ENCODE peak calls at places on chromosomes 13 and 19, in five cellular contexts. U is K562, O is SK-N-SH, D is GM12878, C is H1. I is an unnamed sample.

GRCh38 chr13:99403458-99403971 is 96.3 kb upstream of the GPR183 start:
- DNase-seq in C (no peak), D (no peak), U (no peak), O (no peak), I (no peak)

GRCh38 chr13:21232599-21232998 is 56.1 kb downstream of the MRPL57 start:
- DNase-seq in D (no peak), O (no peak), U (no peak), C (no peak), I (no peak)

GRCh38 chr19:38452430-38453366 is 19.2 kb downstream of the RYR1 start:
- DNase-seq in U (peak), O (peak), C (peak), D (no peak), I (peak)

GRCh38 chr13:100526299-100527030 is 62.1 kb downstream of the GGACT start:
- DNase-seq in C (no peak), O (no peak), D (no peak), U (no peak), I (no peak)

GRCh38 chr19:35264281-35265125 is 4.3 kb upstream of the USF2 start:
- DNase-seq in U (no peak), O (no peak), C (no peak), D (no peak), I (no peak)

GRCh38 chr19:54133312-54133956 is 4.1 kb upstream of the CNOT3 start:
- DNase-seq in U (peak), O (no peak), C (peak), D (no peak), I (peak)

GRCh38 chr13:30194906-30195305 is 112.4 kb downstream of the KATNAL1 start:
- DNase-seq in D (no peak), U (no peak), O (no peak), C (no peak), I (no peak)

GRCh38 chr13:113475280-113475679 is 15.2 kb downstream of the DCUN1D2 start:
- DNase-seq in O (no peak), C (no peak), D (no peak), U (no peak), I (no peak)

GRCh38 chr13:72412481-72412880 is 314.9 kb downstream of the MZT1 start:
- DNase-seq in U (no peak), D (no peak), C (no peak), O (no peak), I (no peak)

GRCh38 chr19:47107953-47108746 is 5.4 kb downstream of the ZC3H4 start:
- DNase-seq in U (no peak), O (no peak), C (no peak), D (no peak), I (no peak)

GRCh38 chr19:45645631-45646344 is 6.6 kb upstream of the EML2 start:
- DNase-seq in O (peak), C (no peak), D (peak), U (peak), I (no peak)

GRCh38 chr13:52025475-52026245 is 1.2 kb downstream of the UTP14C start:
- DNase-seq in D (no peak), O (no peak), U (no peak), C (no peak), I (no peak)

GRCh38 chr19:4557971-4558941 is 1.2 kb downstream of the SEMA6B start:
- DNase-seq in O (peak), D (no peak), U (peak), C (no peak), I (no peak)

GRCh38 chr19:15836345-15836594 is 20.8 kb upstream of the OR10H1 start:
- DNase-seq in C (no peak), D (no peak), U (no peak), O (no peak), I (no peak)

GRCh38 chr13:41463823-41464602 is 6.7 kb downstream of the RGCC start:
- DNase-seq in U (peak), D (peak), O (no peak), C (no peak), I (no peak)

GRCh38 chr19:10884273-10884672 is 12.9 kb downstream of the CARM1 start:
- DNase-seq in U (peak), D (no peak), C (no peak), O (no peak), I (no peak)

GRCh38 chr13:80164451-80164850 is 176.5 kb downstream of the SPRY2 start:
- DNase-seq in O (no peak), C (no peak), D (no peak), U (no peak), I (no peak)

GRCh38 chr13:110471833-110472162 is 89.7 kb downstream of the RAB20 start:
- DNase-seq in O (no peak), D (peak), U (peak), C (no peak), I (peak)

GRCh38 chr13:97468331-97468730 is 34.4 kb downstream of the RAP2A start:
- DNase-seq in C (no peak), U (no peak), O (peak), D (no peak), I (no peak)

GRCh38 chr19:58476498-58477015 is 405 bp downstream of the ZNF446 start:
- DNase-seq in C (no peak), O (peak), D (no peak), U (peak), I (no peak)

GRCh38 chr13:114118763-114119123 is 13.7 kb downstream of the RASA3 start:
- DNase-seq in D (no peak), O (peak), C (no peak), U (no peak), I (no peak)

GRCh38 chr19:51802775-51803174 is 7.8 kb downstream of the FPR3 start:
- DNase-seq in C (no peak), U (no peak), O (no peak), D (no peak), I (no peak)

GRCh38 chr13:75364131-75364713 is 117.7 kb downstream of the TBC1D4 start:
- DNase-seq in C (no peak), D (no peak), U (no peak), O (no peak), I (no peak)

GRCh38 chr19:53810187-53810546 is 13.9 kb downstream of the NLRP12 start:
- DNase-seq in D (no peak), C (no peak), O (no peak), U (no peak), I (no peak)

GRCh38 chr13:51825165-51825592 is 19.8 kb downstream of the TMEM272 start:
- DNase-seq in U (no peak), O (no peak), C (no peak), D (no peak), I (peak)

GRCh38 chr13:94556646-94557045 is 39.3 kb downstream of the TGDS start:
- DNase-seq in U (no peak), D (no peak), O (no peak), C (no peak), I (no peak)

GRCh38 chr19:53906211-53907192 is 2.6 kb upstream of the CACNG7 start:
- DNase-seq in O (peak), U (peak), D (no peak), C (no peak), I (no peak)

GRCh38 chr19:54684537-54684936 is 21.8 kb downstream of the LILRB4 start:
- DNase-seq in D (no peak), C (no peak), O (no peak), U (peak), I (peak)

GRCh38 chr13:95154441-95154886 is 146.8 kb downstream of the ABCC4 start:
- DNase-seq in O (no peak), D (no peak), U (no peak), C (no peak), I (no peak)

GRCh38 chr19:29139227-29139626 is 73.7 kb downstream of the UQCRFS1 start:
- DNase-seq in C (no peak), D (no peak), U (peak), O (no peak), I (no peak)

GRCh38 chr13:81872581-81872980 is 1531.7 kb upstream of the SPRY2 start:
- DNase-seq in C (no peak), O (peak), U (no peak), D (no peak), I (peak)

GRCh38 chr13:48210178-48210577 is 22.8 kb upstream of the ITM2B start:
- DNase-seq in C (no peak), U (no peak), O (no peak), D (no peak), I (peak)

GRCh38 chr13:109565877-109566276 is 220.5 kb downstream of the IRS2 start:
- DNase-seq in C (no peak), D (no peak), O (no peak), U (no peak), I (no peak)

GRCh38 chr13:113323869-113324268 is 26.8 kb downstream of the LAMP1 start:
- DNase-seq in C (no peak), U (no peak), O (no peak), D (no peak), I (no peak)

GRCh38 chr13:113875829-113876228 is 12.0 kb upstream of the GAS6 start:
- DNase-seq in D (no peak), O (no peak), C (no peak), U (no peak), I (no peak)

GRCh38 chr19:3192228-3192635 is 6.5 kb downstream of the NCLN start:
- DNase-seq in D (no peak), O (no peak), U (no peak), C (no peak), I (no peak)

GRCh38 chr19:7224205-7224833 is 69.9 kb downstream of the INSR start:
- DNase-seq in O (no peak), U (no peak), D (no peak), C (no peak), I (no peak)
- TF ChIP-seq GABPA in O (no peak), U (no peak), D (no peak), C (no peak), I (no peak)

DNA sequence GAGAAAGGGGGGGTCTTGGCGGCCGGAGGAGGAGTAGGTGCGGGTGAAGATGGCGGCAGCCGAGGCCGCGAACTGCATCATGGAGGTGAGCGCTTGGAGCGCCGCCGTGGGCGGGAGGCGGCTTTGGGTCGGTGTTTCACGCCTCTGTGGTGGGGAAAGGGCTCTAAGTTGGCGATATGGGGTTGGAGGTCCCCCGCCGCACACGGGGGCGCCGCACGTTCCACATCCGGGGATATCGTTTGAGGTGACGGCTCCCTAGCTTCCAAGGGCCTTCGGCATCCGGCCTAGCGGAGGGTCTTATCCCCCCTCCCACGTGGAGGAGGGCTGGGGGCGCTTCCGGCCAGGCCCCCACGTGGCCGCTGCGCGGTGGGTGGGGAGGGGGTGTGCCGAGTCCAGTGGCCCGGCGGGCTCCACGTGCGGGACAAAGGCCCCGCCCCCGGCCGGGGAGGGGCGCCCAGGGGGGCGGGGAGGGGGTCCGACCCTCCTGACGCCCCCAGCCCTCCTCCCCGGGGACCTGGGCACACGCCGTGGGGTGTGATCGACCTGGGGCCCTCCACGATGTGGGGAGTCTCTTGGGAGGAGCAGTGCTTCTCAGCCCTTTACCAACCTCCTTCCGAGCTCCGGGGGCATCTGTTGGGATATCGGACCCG is at the start of gene PRMT1:
- DNase-seq in U (peak), O (peak), C (no peak), D (no peak), I (peak)
- TF ChIP-seq POLR2AphosphoS5 in U (peak), O (peak), C (peak), D (peak), I (peak)

GRCh38 chr19:33062902-33063301 is 1.8 kb downstream of the RHPN2 start:
- DNase-seq in O (no peak), D (no peak), C (no peak), U (no peak), I (no peak)

GRCh38 chr19:33066543-33066942 is 1.9 kb upstream of the RHPN2 start:
- DNase-seq in U (no peak), D (no peak), O (no peak), C (no peak), I (no peak)

GRCh38 chr19:33063356-33064116 is 1.2 kb downstream of the RHPN2 start:
- DNase-seq in D (no peak), O (peak), U (no peak), C (no peak), I (no peak)

GRCh38 chr19:33064778-33065550 is at the start of gene RHPN2:
- DNase-seq in U (peak), O (peak), C (no peak), D (no peak), I (no peak)

GRCh38 chr19:33064117-33064777 is 441 bp downstream of the RHPN2 start:
- DNase-seq in O (peak), D (no peak), U (peak), C (no peak), I (no peak)
- TF ChIP-seq GABPA in O (no peak), D (no peak), U (no peak), C (no peak), I (no peak)

GRCh38 chr13:43141685-43142084 is 118.3 kb downstream of the DNAJC15 start:
- DNase-seq in O (no peak), D (no peak), C (no peak), U (no peak), I (no peak)
- TF ChIP-seq POLR2AphosphoS5 in O (no peak), D (no peak), C (no peak), U (no peak), I (no peak)